ENCODE peak calls at places on chromosome X, in nine cellular contexts. Y, L, J, H, B, I, C, D and S are unnamed samples.

GRCh38 chrX:20414781-20415445 is 148.2 kb upstream of the RPS6KA3 start:
- DNase-seq in Y (no peak), L (peak), J (no peak), H (no peak), B (no peak), I (no peak), C (no peak), D (no peak), S (no peak)

GRCh38 chrX:54358424-54359211 is 772 bp upstream of the WNK3 start:
- DNase-seq in Y (no peak), L (peak), J (peak), H (peak), B (no peak), I (peak), C (peak), D (peak), S (peak)

GRCh38 chrX:111039606-111040005 is 56.4 kb upstream of the PAK3 start:
- DNase-seq in Y (no peak), L (no peak), J (no peak), H (no peak), B (no peak), I (no peak), C (no peak), D (no peak), S (no peak)

GRCh38 chrX:154750301-154751120 is at the start of gene GAB3:
- DNase-seq in Y (no peak), L (peak), J (peak), H (no peak), B (peak), I (no peak), C (peak), D (peak), S (peak)

GRCh38 chrX:132119821-132120220 is 8.0 kb downstream of the FRMD7 start:
- DNase-seq in Y (no peak), L (peak), J (no peak), H (no peak), B (no peak), I (no peak), C (no peak), D (no peak), S (no peak)

GRCh38 chrX:13721819-13722527 is 12.4 kb downstream of the TRAPPC2 start:
- DNase-seq in Y (no peak), L (no peak), J (peak), H (no peak), B (no peak), I (peak), C (no peak), D (no peak), S (no peak)

GRCh38 chrX:22424919-22425318 is 152.2 kb downstream of the CBLL2 start:
- DNase-seq in Y (no peak), L (no peak), J (no peak), H (peak), B (no peak), I (no peak), C (no peak), D (no peak), S (no peak)

GRCh38 chrX:2500681-2501151 is at the start of the genes DHRSX and ZBED1:
- DNase-seq in Y (peak), L (peak), J (no peak), H (no peak), B (peak), I (no peak), C (peak), D (peak), S (no peak)

GRCh38 chrX:41779058-41779564 is 55.1 kb downstream of the GPR82 start:
- DNase-seq in Y (peak), L (peak), J (peak), H (peak), B (no peak), I (peak), C (peak), D (no peak), S (no peak)

GRCh38 chrX:135425566-135425965 is 3.8 kb downstream of the SMIM10L2A start:
- DNase-seq in Y (no peak), L (no peak), J (no peak), H (no peak), B (no peak), I (no peak), C (no peak), D (no peak), S (no peak)

GRCh38 chrX:80021611-80022010 is 7.1 kb downstream of the TBX22 start:
- DNase-seq in Y (no peak), L (no peak), J (no peak), H (no peak), B (no peak), I (no peak), C (peak), D (no peak), S (no peak)

GRCh38 chrX:119870626-119871131 is 854 bp downstream of the RNF113A start:
- DNase-seq in Y (peak), L (peak), J (peak), H (no peak), B (peak), I (no peak), C (peak), D (peak), S (peak)

GRCh38 chrX:10052906-10053625 is 85.9 kb downstream of the CLDN34 start:
- DNase-seq in Y (peak), L (peak), J (no peak), H (no peak), B (peak), I (no peak), C (no peak), D (no peak), S (no peak)

GRCh38 chrX:19225906-19226305 is 103.6 kb upstream of the ADGRG2 start:
- DNase-seq in Y (no peak), L (peak), J (no peak), H (peak), B (peak), I (no peak), C (peak), D (no peak), S (no peak)

GRCh38 chrX:136623400-136623799 is 24.6 kb upstream of the CD40LG start:
- DNase-seq in Y (no peak), L (no peak), J (no peak), H (no peak), B (no peak), I (no peak), C (no peak), D (no peak), S (no peak)

GRCh38 chrX:52608961-52609360 is 45.7 kb downstream of the SSX7 start:
- DNase-seq in Y (no peak), L (no peak), J (no peak), H (peak), B (no peak), I (no peak), C (no peak), D (no peak), S (no peak)

GRCh38 chrX:69388526-69388925 is 115.6 kb upstream of the NALF2 start:
- DNase-seq in Y (no peak), L (no peak), J (peak), H (no peak), B (no peak), I (no peak), C (no peak), D (no peak), S (no peak)

GRCh38 chrX:119605398-119605738 is 856 bp downstream of the NKRF start:
- DNase-seq in Y (peak), L (peak), J (no peak), H (no peak), B (peak), I (no peak), C (peak), D (no peak), S (no peak)